ENCODE peak calls at places on chromosome 1, in nine cellular contexts. One of them, this sample, is unnamed.
A peak's percentile ranks its signal among the peaks of the same experiment; 100 is the strongest.

GRCh38 chr1:11982010-11982392 is 1.8 kb downstream of the MFN2 start:
- DNase-seq in cardiac muscle cell: no peak
- DNase-seq in ovary: no peak
- DNase-seq in adrenal gland: no peak
- DNase-seq in germinal center: no peak
- DNase-seq in HEK293T: no peak
- DNase-seq in stimulated activated CD4-positive, alpha-beta T cell treated with anti-CD3 and anti-CD28 coated beads, TNF-alpha, amount 100 ng/mL, for 1 hour: no peak
- DNase-seq in mucosa of descending colon: no peak
- DNase-seq in progenitor cell of endocrine pancreas: no peak
- DNase-seq in this sample: peak; percentile 69

GRCh38 chr1:18299441-18300338 is 181.0 kb upstream of the KLHDC7A start:
- DNase-seq in cardiac muscle cell: peak; percentile 44
- DNase-seq in ovary: no peak
- DNase-seq in adrenal gland: peak; percentile 40
- DNase-seq in germinal center: peak; percentile 63
- DNase-seq in HEK293T: peak; percentile 56
- DNase-seq in stimulated activated CD4-positive, alpha-beta T cell treated with anti-CD3 and anti-CD28 coated beads, TNF-alpha, amount 100 ng/mL, for 1 hour: peak; percentile 2
- DNase-seq in mucosa of descending colon: no peak
- DNase-seq in progenitor cell of endocrine pancreas: no peak
- DNase-seq in this sample: peak; percentile 22

GRCh38 chr1:21869620-21870121 is 57.6 kb downstream of the LDLRAD2 start:
- DNase-seq in cardiac muscle cell: no peak
- DNase-seq in ovary: peak; percentile 76
- DNase-seq in adrenal gland: peak; percentile 95
- DNase-seq in germinal center: no peak
- DNase-seq in HEK293T: no peak
- DNase-seq in stimulated activated CD4-positive, alpha-beta T cell treated with anti-CD3 and anti-CD28 coated beads, TNF-alpha, amount 100 ng/mL, for 1 hour: no peak
- DNase-seq in mucosa of descending colon: no peak
- DNase-seq in progenitor cell of endocrine pancreas: no peak
- DNase-seq in this sample: peak; percentile 80

GRCh38 chr1:220281159-220281574 is 8.9 kb upstream of the RAB3GAP2 start:
- DNase-seq in cardiac muscle cell: no peak
- DNase-seq in ovary: no peak
- DNase-seq in adrenal gland: no peak
- DNase-seq in germinal center: no peak
- DNase-seq in HEK293T: peak; percentile 21
- DNase-seq in stimulated activated CD4-positive, alpha-beta T cell treated with anti-CD3 and anti-CD28 coated beads, TNF-alpha, amount 100 ng/mL, for 1 hour: no peak
- DNase-seq in mucosa of descending colon: no peak
- DNase-seq in progenitor cell of endocrine pancreas: no peak
- DNase-seq in this sample: no peak

GRCh38 chr1:31981976-31982375 is 31.7 kb upstream of the KHDRBS1 start:
- DNase-seq in cardiac muscle cell: no peak
- DNase-seq in ovary: no peak
- DNase-seq in adrenal gland: no peak
- DNase-seq in germinal center: no peak
- DNase-seq in HEK293T: no peak
- DNase-seq in stimulated activated CD4-positive, alpha-beta T cell treated with anti-CD3 and anti-CD28 coated beads, TNF-alpha, amount 100 ng/mL, for 1 hour: no peak
- DNase-seq in mucosa of descending colon: no peak
- DNase-seq in progenitor cell of endocrine pancreas: no peak
- DNase-seq in this sample: peak; percentile 13

GRCh38 chr1:185155600-185156320 is 993 bp downstream of the TRMT1L start:
- DNase-seq in cardiac muscle cell: no peak
- DNase-seq in ovary: no peak
- DNase-seq in adrenal gland: no peak
- DNase-seq in germinal center: peak; percentile 13
- DNase-seq in HEK293T: no peak
- DNase-seq in stimulated activated CD4-positive, alpha-beta T cell treated with anti-CD3 and anti-CD28 coated beads, TNF-alpha, amount 100 ng/mL, for 1 hour: no peak
- DNase-seq in mucosa of descending colon: no peak
- DNase-seq in progenitor cell of endocrine pancreas: no peak
- DNase-seq in this sample: peak; percentile 33

GRCh38 chr1:164688791-164689190 is 129.8 kb downstream of the PBX1 start:
- DNase-seq in cardiac muscle cell: no peak
- DNase-seq in ovary: no peak
- DNase-seq in adrenal gland: peak; percentile 72
- DNase-seq in germinal center: no peak
- DNase-seq in HEK293T: no peak
- DNase-seq in stimulated activated CD4-positive, alpha-beta T cell treated with anti-CD3 and anti-CD28 coated beads, TNF-alpha, amount 100 ng/mL, for 1 hour: no peak
- DNase-seq in mucosa of descending colon: no peak
- DNase-seq in progenitor cell of endocrine pancreas: no peak
- DNase-seq in this sample: no peak

GRCh38 chr1:201021333-201022177 is 2.0 kb downstream of the KIF21B start:
- DNase-seq in cardiac muscle cell: no peak
- DNase-seq in ovary: no peak
- DNase-seq in adrenal gland: no peak
- DNase-seq in germinal center: peak; percentile 50
- DNase-seq in HEK293T: no peak
- DNase-seq in stimulated activated CD4-positive, alpha-beta T cell treated with anti-CD3 and anti-CD28 coated beads, TNF-alpha, amount 100 ng/mL, for 1 hour: no peak
- DNase-seq in mucosa of descending colon: no peak
- DNase-seq in progenitor cell of endocrine pancreas: no peak
- DNase-seq in this sample: no peak

GRCh38 chr1:59142663-59143487 is 154.0 kb upstream of the FGGY start:
- DNase-seq in cardiac muscle cell: no peak
- DNase-seq in ovary: no peak
- DNase-seq in adrenal gland: no peak
- DNase-seq in germinal center: no peak
- DNase-seq in HEK293T: no peak
- DNase-seq in stimulated activated CD4-positive, alpha-beta T cell treated with anti-CD3 and anti-CD28 coated beads, TNF-alpha, amount 100 ng/mL, for 1 hour: no peak
- DNase-seq in mucosa of descending colon: no peak
- DNase-seq in progenitor cell of endocrine pancreas: no peak
- DNase-seq in this sample: peak; percentile 47

GRCh38 chr1:34129630-34130029 is 35.4 kb downstream of the CSMD2 start:
- DNase-seq in cardiac muscle cell: no peak
- DNase-seq in ovary: no peak
- DNase-seq in adrenal gland: no peak
- DNase-seq in germinal center: no peak
- DNase-seq in HEK293T: no peak
- DNase-seq in stimulated activated CD4-positive, alpha-beta T cell treated with anti-CD3 and anti-CD28 coated beads, TNF-alpha, amount 100 ng/mL, for 1 hour: no peak
- DNase-seq in mucosa of descending colon: no peak
- DNase-seq in progenitor cell of endocrine pancreas: no peak
- DNase-seq in this sample: no peak

GRCh38 chr1:57860931-57861600 is 437.2 kb upstream of the DAB1 start:
- DNase-seq in cardiac muscle cell: no peak
- DNase-seq in ovary: no peak
- DNase-seq in adrenal gland: no peak
- DNase-seq in germinal center: no peak
- DNase-seq in HEK293T: no peak
- DNase-seq in stimulated activated CD4-positive, alpha-beta T cell treated with anti-CD3 and anti-CD28 coated beads, TNF-alpha, amount 100 ng/mL, for 1 hour: no peak
- DNase-seq in mucosa of descending colon: no peak
- DNase-seq in progenitor cell of endocrine pancreas: no peak
- DNase-seq in this sample: peak; percentile 72

GRCh38 chr1:161933592-161934277 is 89.9 kb downstream of the OLFML2B start:
- DNase-seq in cardiac muscle cell: no peak
- DNase-seq in ovary: no peak
- DNase-seq in adrenal gland: no peak
- DNase-seq in germinal center: no peak
- DNase-seq in HEK293T: no peak
- DNase-seq in stimulated activated CD4-positive, alpha-beta T cell treated with anti-CD3 and anti-CD28 coated beads, TNF-alpha, amount 100 ng/mL, for 1 hour: no peak
- DNase-seq in mucosa of descending colon: no peak
- DNase-seq in progenitor cell of endocrine pancreas: no peak
- DNase-seq in this sample: no peak

GRCh38 chr1:161200421-161200991 is 1.7 kb upstream of the ADAMTS4 start:
- DNase-seq in cardiac muscle cell: no peak
- DNase-seq in ovary: peak; percentile 60
- DNase-seq in adrenal gland: no peak
- DNase-seq in germinal center: no peak
- DNase-seq in HEK293T: no peak
- DNase-seq in stimulated activated CD4-positive, alpha-beta T cell treated with anti-CD3 and anti-CD28 coated beads, TNF-alpha, amount 100 ng/mL, for 1 hour: no peak
- DNase-seq in mucosa of descending colon: no peak
- DNase-seq in progenitor cell of endocrine pancreas: no peak
- DNase-seq in this sample: no peak

GRCh38 chr1:236860096-236860495 is 65.0 kb downstream of the MTR start:
- DNase-seq in cardiac muscle cell: no peak
- DNase-seq in ovary: no peak
- DNase-seq in adrenal gland: no peak
- DNase-seq in germinal center: no peak
- DNase-seq in HEK293T: no peak
- DNase-seq in stimulated activated CD4-positive, alpha-beta T cell treated with anti-CD3 and anti-CD28 coated beads, TNF-alpha, amount 100 ng/mL, for 1 hour: no peak
- DNase-seq in mucosa of descending colon: no peak
- DNase-seq in progenitor cell of endocrine pancreas: no peak
- DNase-seq in this sample: no peak

GRCh38 chr1:41852091-41852490 is 66.6 kb downstream of the HIVEP3 start:
- DNase-seq in cardiac muscle cell: no peak
- DNase-seq in ovary: no peak
- DNase-seq in adrenal gland: no peak
- DNase-seq in germinal center: no peak
- DNase-seq in HEK293T: no peak
- DNase-seq in stimulated activated CD4-positive, alpha-beta T cell treated with anti-CD3 and anti-CD28 coated beads, TNF-alpha, amount 100 ng/mL, for 1 hour: no peak
- DNase-seq in mucosa of descending colon: no peak
- DNase-seq in progenitor cell of endocrine pancreas: no peak
- DNase-seq in this sample: no peak

GRCh38 chr1:117565083-117565556 is 40.7 kb upstream of the TENT5C start:
- DNase-seq in cardiac muscle cell: no peak
- DNase-seq in ovary: no peak
- DNase-seq in adrenal gland: no peak
- DNase-seq in germinal center: no peak
- DNase-seq in HEK293T: no peak
- DNase-seq in stimulated activated CD4-positive, alpha-beta T cell treated with anti-CD3 and anti-CD28 coated beads, TNF-alpha, amount 100 ng/mL, for 1 hour: no peak
- DNase-seq in mucosa of descending colon: no peak
- DNase-seq in progenitor cell of endocrine pancreas: no peak
- DNase-seq in this sample: no peak